ENCODE peak calls at places on chromosomes 6 and 20, in seven cellular contexts. J is K562, F is HCT116, X is HepG2, P is GM12878, T is SK-N-SH, S is H1. E is an unnamed sample.

GRCh38 chr20:22577515-22578220 is 6.7 kb downstream of the FOXA2 start:
- DNase-seq in J (no peak), F (no peak), X (peak), P (no peak), T (no peak), S (peak), E (no peak)

GRCh38 chr6:53643481-53643965 is 22.0 kb downstream of the KLHL31 start:
- DNase-seq in J (no peak), F (no peak), X (peak), P (no peak), T (no peak), S (no peak), E (no peak)

GRCh38 chr6:5634525-5634924 is 372.2 kb downstream of the NRN1 start:
- DNase-seq in J (no peak), F (no peak), X (no peak), P (no peak), T (no peak), S (no peak), E (no peak)

GRCh38 chr6:131065112-131065823 is 2.2 kb upstream of the EPB41L2 start:
- DNase-seq in J (no peak), F (no peak), X (peak), P (no peak), T (no peak), S (no peak), E (no peak)

GRCh38 chr6:137589067-137589848 is 95.1 kb upstream of the OLIG3 start:
- DNase-seq in J (peak), F (peak), X (peak), P (peak), T (peak), S (peak), E (peak)

GRCh38 chr6:6834356-6835342 is 246.1 kb downstream of the LY86 start:
- DNase-seq in J (no peak), F (no peak), X (no peak), P (no peak), T (no peak), S (no peak), E (peak)

GRCh38 chr20:24470031-24470781 is 777 bp downstream of the SYNDIG1 start:
- DNase-seq in J (no peak), F (no peak), X (no peak), P (no peak), T (peak), S (peak), E (no peak)

GRCh38 chr6:158460602-158461092 is 99.2 kb upstream of the TMEM181 start:
- DNase-seq in J (no peak), F (no peak), X (no peak), P (no peak), T (no peak), S (no peak), E (no peak)

GRCh38 chr20:48556956-48557355 is 270.8 kb downstream of the PREX1 start:
- DNase-seq in J (no peak), F (no peak), X (no peak), P (no peak), T (peak), S (no peak), E (no peak)

GRCh38 chr6:169341065-169341464 is 87.4 kb upstream of the THBS2 start:
- DNase-seq in J (no peak), F (no peak), X (no peak), P (no peak), T (no peak), S (no peak), E (no peak)

GRCh38 chr6:129730477-129731165 is 20.6 kb upstream of the ARHGAP18 start:
- DNase-seq in J (no peak), F (no peak), X (peak), P (no peak), T (no peak), S (no peak), E (peak)

GRCh38 chr6:45880139-45880538 is 135.5 kb downstream of the CLIC5 start:
- DNase-seq in J (no peak), F (no peak), X (peak), P (no peak), T (no peak), S (no peak), E (peak)

GRCh38 chr6:118903134-118903533 is 9.2 kb downstream of the ASF1A start:
- DNase-seq in J (no peak), F (no peak), X (no peak), P (no peak), T (peak), S (no peak), E (no peak)

GRCh38 chr6:66772785-66773184 is 1065.8 kb upstream of the EYS start:
- DNase-seq in J (no peak), F (no peak), X (no peak), P (no peak), T (no peak), S (no peak), E (no peak)

GRCh38 chr6:12170351-12171079 is 119.6 kb upstream of the EDN1 start:
- DNase-seq in J (no peak), F (no peak), X (no peak), P (no peak), T (no peak), S (no peak), E (no peak)

GRCh38 chr6:36353411-36353915 is 16.8 kb upstream of the BNIP5 start:
- DNase-seq in J (no peak), F (no peak), X (no peak), P (no peak), T (no peak), S (no peak), E (no peak)

GRCh38 chr6:51630011-51630410 is 457.4 kb downstream of the PKHD1 start:
- DNase-seq in J (no peak), F (no peak), X (no peak), P (no peak), T (no peak), S (no peak), E (no peak)

GRCh38 chr20:5033566-5033965 is 32.3 kb upstream of the SLC23A2 start:
- DNase-seq in J (no peak), F (no peak), X (peak), P (no peak), T (no peak), S (no peak), E (peak)

GRCh38 chr6:21067521-21067920 is 526.0 kb upstream of the SOX4 start:
- DNase-seq in J (peak), F (peak), X (no peak), P (no peak), T (no peak), S (no peak), E (no peak)

GRCh38 chr6:21666200-21666671 is 72.7 kb downstream of the SOX4 start:
- DNase-seq in J (no peak), F (no peak), X (no peak), P (no peak), T (peak), S (peak), E (no peak)

GRCh38 chr6:136788069-136788902 is 4.0 kb downstream of the MAP3K5 start:
- DNase-seq in J (no peak), F (no peak), X (no peak), P (no peak), T (no peak), S (no peak), E (peak)

GRCh38 chr6:169212897-169213813 is 40.5 kb downstream of the THBS2 start:
- DNase-seq in J (peak), F (peak), X (peak), P (peak), T (peak), S (peak), E (peak)

GRCh38 chr6:68169922-68170321 is 465.2 kb upstream of the ADGRB3 start:
- DNase-seq in J (no peak), F (no peak), X (no peak), P (no peak), T (no peak), S (no peak), E (no peak)

GRCh38 chr6:84057908-84058307 is 24.3 kb downstream of the MRAP2 start:
- DNase-seq in J (no peak), F (no peak), X (no peak), P (no peak), T (no peak), S (no peak), E (no peak)

GRCh38 chr6:25866011-25866410 is 8.0 kb downstream of the SLC17A3 start:
- DNase-seq in J (peak), F (no peak), X (no peak), P (no peak), T (no peak), S (no peak), E (no peak)

GRCh38 chr6:10081957-10082356 is 332.9 kb downstream of the TFAP2A start:
- DNase-seq in J (no peak), F (no peak), X (no peak), P (no peak), T (no peak), S (no peak), E (no peak)

GRCh38 chr6:105370316-105370715 is 32.6 kb downstream of the PREP start:
- DNase-seq in J (no peak), F (no peak), X (no peak), P (no peak), T (no peak), S (no peak), E (no peak)

GRCh38 chr6:51513891-51514290 is 573.5 kb downstream of the PKHD1 start:
- DNase-seq in J (no peak), F (no peak), X (no peak), P (no peak), T (no peak), S (no peak), E (peak)

GRCh38 chr20:53149184-53149651 is 177.1 kb downstream of the TSHZ2 start:
- DNase-seq in J (no peak), F (no peak), X (no peak), P (no peak), T (no peak), S (no peak), E (no peak)

GRCh38 chr6:87730310-87730709 is 28.3 kb upstream of the AKIRIN2 start:
- DNase-seq in J (no peak), F (no peak), X (peak), P (no peak), T (no peak), S (no peak), E (no peak)

GRCh38 chr20:10924628-10925266 is 250.9 kb upstream of the JAG1 start:
- DNase-seq in J (no peak), F (no peak), X (no peak), P (no peak), T (no peak), S (no peak), E (peak)

GRCh38 chr20:45311589-45312211 is 3.6 kb upstream of the MATN4 start:
- DNase-seq in J (peak), F (peak), X (peak), P (no peak), T (peak), S (peak), E (peak)

GRCh38 chr20:47320990-47321805 is 35.3 kb downstream of the ZMYND8 start:
- DNase-seq in J (no peak), F (no peak), X (peak), P (no peak), T (no peak), S (no peak), E (no peak)

GRCh38 chr20:33684533-33685327 is 1.5 kb downstream of the E2F1 start:
- DNase-seq in J (no peak), F (no peak), X (no peak), P (no peak), T (peak), S (no peak), E (no peak)

GRCh38 chr20:3998998-3999397 is 16.4 kb downstream of the RNF24 start:
- DNase-seq in J (no peak), F (no peak), X (no peak), P (no peak), T (no peak), S (no peak), E (no peak)

GRCh38 chr6:111556004-111556403 is 49.7 kb downstream of the TRAF3IP2 start:
- DNase-seq in J (no peak), F (no peak), X (no peak), P (no peak), T (no peak), S (no peak), E (no peak)

GRCh38 chr6:150346346-150346745 is 22.5 kb upstream of the IYD start:
- DNase-seq in J (no peak), F (no peak), X (no peak), P (no peak), T (no peak), S (no peak), E (no peak)

DNA sequence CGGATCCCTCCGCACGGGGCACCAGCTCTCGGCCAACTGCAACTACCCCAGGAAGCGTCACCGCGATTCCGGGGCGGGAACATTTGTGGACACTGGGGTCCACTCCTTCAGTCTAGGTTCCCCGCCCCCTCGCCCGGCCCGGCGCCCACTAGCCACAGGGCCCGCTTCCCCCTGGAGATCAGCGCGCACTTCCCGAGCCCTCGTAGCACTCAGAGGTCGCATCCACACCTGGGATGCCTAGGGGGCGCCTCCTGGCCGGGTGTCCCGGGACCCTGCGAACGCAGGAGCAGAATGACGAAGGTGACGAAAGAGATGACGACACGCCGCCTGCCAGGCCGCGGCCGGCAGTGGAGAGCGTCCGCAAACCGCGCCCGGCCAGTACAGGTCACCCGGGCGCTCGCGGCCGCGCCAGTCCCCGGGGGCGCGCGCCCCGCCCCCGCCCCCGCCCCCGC is 309 bp upstream of the AIG1 start:
- DNase-seq in J (peak), F (peak), X (peak), P (peak), T (peak), S (peak), E (peak)
- TF ChIP-seq JUND in J (peak), F (no peak), X (no peak), P (no peak), T (no peak), S (no peak), E (no peak)

GRCh38 chr6:167285077-167285770 is 5.9 kb upstream of the UNC93A start:
- DNase-seq in J (no peak), F (no peak), X (no peak), P (no peak), T (no peak), S (no peak), E (no peak)
- TF ChIP-seq JUND in J (no peak), F (no peak), X (no peak), P (no peak), T (no peak), S (no peak), E (no peak)

DNA sequence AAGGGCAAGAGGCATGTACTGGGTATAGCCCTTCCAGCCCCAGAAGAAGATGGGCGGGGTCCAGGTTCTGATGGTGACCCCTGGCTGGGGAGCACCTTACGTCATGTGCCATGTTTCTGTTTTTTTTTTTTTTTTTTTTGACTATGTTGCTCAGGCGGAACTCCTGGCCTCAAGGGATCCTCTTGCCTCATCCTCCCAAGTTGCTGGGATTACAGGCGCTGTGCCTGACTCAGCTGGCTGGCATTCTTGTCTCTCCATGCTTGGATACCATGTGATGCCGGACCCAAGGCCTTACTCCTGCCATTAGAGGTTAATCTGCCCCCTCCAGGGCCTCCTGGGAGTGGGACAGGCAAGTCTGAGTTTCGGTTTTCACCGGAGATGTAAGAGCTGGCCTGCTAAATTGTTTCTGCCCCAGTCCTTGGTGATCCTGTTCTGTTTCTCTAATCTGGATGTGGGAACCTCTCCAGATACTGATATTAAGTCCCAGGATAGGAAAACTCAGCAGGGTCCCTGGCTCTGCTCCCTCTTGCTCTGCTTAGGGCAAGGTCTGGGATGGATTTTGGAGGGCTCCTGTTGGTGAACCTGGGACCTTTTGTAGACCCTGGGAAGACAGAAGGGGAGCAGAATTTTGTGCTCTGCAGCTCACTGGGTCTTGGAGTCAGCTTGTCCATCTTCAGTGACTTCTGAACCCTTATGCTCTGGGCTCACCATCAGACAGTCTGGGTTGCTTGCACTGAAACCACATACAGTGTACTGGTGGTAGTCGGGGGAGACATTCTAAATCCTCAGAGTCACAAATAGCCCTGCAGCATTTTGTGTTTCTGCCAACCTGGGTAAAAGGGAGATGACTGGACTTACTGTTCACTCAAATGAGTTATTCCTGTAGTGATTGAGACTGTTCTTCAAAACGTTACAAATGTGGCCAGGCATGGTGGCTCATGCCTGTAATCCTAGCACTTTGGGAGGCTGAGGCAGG is 45.1 kb downstream of the PTK7 start:
- DNase-seq in J (no peak), F (peak), X (no peak), P (no peak), T (no peak), S (no peak), E (peak)
- TF ChIP-seq JUND in J (no peak), F (peak), X (no peak), P (no peak), T (no peak), S (no peak), E (no peak)

GRCh38 chr6:117605169-117605826 is 3.0 kb upstream of the GOPC start:
- DNase-seq in J (peak), F (peak), X (peak), P (peak), T (peak), S (no peak), E (peak)
- TF ChIP-seq JUND in J (no peak), F (no peak), X (no peak), P (no peak), T (no peak), S (no peak), E (no peak)

GRCh38 chr20:59752101-59752586 is 147.8 kb downstream of the PHACTR3 start:
- DNase-seq in J (no peak), F (no peak), X (no peak), P (peak), T (no peak), S (no peak), E (peak)

GRCh38 chr20:59749293-59749680 is 144.9 kb downstream of the PHACTR3 start:
- DNase-seq in J (no peak), F (no peak), X (no peak), P (no peak), T (no peak), S (no peak), E (no peak)

GRCh38 chr20:59750209-59750840 is 146.0 kb downstream of the PHACTR3 start:
- DNase-seq in J (no peak), F (no peak), X (no peak), P (no peak), T (no peak), S (no peak), E (no peak)

GRCh38 chr20:59752704-59753460 is 148.5 kb downstream of the PHACTR3 start:
- DNase-seq in J (no peak), F (no peak), X (no peak), P (peak), T (peak), S (no peak), E (no peak)

GRCh38 chr20:59751075-59751711 is 146.9 kb downstream of the PHACTR3 start:
- DNase-seq in J (peak), F (peak), X (peak), P (peak), T (peak), S (peak), E (peak)
- TF ChIP-seq JUND in J (no peak), F (no peak), X (no peak), P (no peak), T (no peak), S (no peak), E (no peak)

GRCh38 chr20:51500936-51501335 is 41.6 kb downstream of the NFATC2 start:
- DNase-seq in J (no peak), F (no peak), X (no peak), P (no peak), T (no peak), S (no peak), E (no peak)
- TF ChIP-seq JUND in J (no peak), F (no peak), X (no peak), P (no peak), T (no peak), S (no peak), E (no peak)

DNA sequence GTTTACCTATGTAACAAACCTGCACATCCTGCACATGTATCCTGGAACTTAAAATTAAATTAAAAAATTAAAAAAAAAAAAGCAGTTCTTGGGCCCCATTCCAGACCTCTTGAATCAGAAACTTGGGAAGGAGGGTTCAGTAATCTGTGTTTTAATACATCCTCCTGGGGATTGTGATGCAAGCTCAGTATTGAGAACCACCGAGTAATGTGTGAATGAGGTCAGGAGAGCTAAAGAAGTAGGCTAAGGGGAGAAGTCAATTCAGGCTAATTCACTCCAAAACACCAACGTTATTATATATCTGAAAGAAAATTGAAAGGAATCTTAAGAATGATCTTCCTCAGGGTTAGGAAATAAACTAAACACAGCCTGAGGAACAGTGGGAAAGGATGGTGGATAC is 120.4 kb downstream of the RNF144B start:
- DNase-seq in J (no peak), F (no peak), X (no peak), P (no peak), T (no peak), S (no peak), E (no peak)
- TF ChIP-seq JUND in J (no peak), F (no peak), X (no peak), P (no peak), T (no peak), S (no peak), E (no peak)

DNA sequence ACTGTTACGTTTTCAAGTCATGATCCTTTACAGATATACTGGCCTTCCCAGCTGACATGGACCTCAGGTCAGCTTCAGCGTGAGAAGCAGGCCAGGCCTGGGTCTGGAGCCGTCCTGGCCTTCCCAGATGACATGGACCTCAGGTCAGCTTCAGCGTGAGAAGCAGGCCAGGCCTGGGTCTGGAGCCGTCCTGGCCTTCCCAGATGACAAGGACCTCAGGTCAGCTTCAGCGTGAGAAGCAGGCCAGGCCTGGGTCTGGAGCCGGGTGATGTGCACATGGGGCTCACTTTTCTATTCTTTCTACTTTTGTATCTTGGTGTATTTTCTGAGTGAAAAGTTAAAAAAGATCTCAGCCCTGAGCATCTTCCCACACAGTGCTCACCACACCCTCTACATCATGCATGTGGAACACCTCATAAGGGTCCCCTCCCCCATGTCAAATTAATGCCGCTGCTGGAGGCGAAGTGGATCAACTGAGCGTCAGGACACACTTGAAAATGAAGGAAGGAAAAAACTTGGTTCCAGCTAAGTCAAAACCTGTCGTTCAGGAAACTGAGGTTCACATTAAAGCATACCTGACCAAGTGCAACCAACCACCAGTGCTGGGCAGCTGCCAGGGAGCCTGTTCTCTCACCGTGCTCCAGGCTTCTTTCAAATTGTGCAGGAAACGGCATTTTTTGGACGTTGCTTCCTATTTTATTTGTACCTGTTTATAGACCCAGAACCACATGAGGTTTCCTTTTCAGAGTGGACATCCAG is 32.2 kb downstream of the KIF25 start:
- DNase-seq in J (no peak), F (no peak), X (no peak), P (no peak), T (no peak), S (no peak), E (no peak)
- TF ChIP-seq JUND in J (no peak), F (no peak), X (no peak), P (no peak), T (no peak), S (no peak), E (no peak)